ENCODE peak calls at places on chromosome 10, in ten cellular contexts. One of them, this sample, is unnamed.

GRCh38 chr10:79471776-79472175 is 26.4 kb upstream of the ZCCHC24 start:
- DNase-seq in PC-9: no peak
- DNase-seq in endothelial cell: no peak
- DNase-seq in RWPE1: no peak
- DNase-seq in ascending aorta: no peak
- DNase-seq in tibial artery: peak; percentile 34
- DNase-seq in endodermal cell: no peak
- DNase-seq in fibroblast of lung: no peak
- DNase-seq in lower lobe of right lung: no peak
- DNase-seq in ovary: no peak
- DNase-seq in this sample: peak; percentile 5

GRCh38 chr10:130179640-130180039 is 43.4 kb downstream of the GLRX3 start:
- DNase-seq in PC-9: peak; percentile 7
- DNase-seq in endothelial cell: peak; percentile 63
- DNase-seq in RWPE1: peak; percentile 37
- DNase-seq in ascending aorta: no peak
- DNase-seq in tibial artery: no peak
- DNase-seq in endodermal cell: peak; percentile 81
- DNase-seq in fibroblast of lung: peak; percentile 68
- DNase-seq in lower lobe of right lung: no peak
- DNase-seq in ovary: no peak
- DNase-seq in this sample: no peak

GRCh38 chr10:77253037-77253436 is 384.6 kb downstream of the KCNMA1 start:
- DNase-seq in PC-9: no peak
- DNase-seq in endothelial cell: no peak
- DNase-seq in RWPE1: no peak
- DNase-seq in ascending aorta: no peak
- DNase-seq in tibial artery: no peak
- DNase-seq in endodermal cell: no peak
- DNase-seq in fibroblast of lung: no peak
- DNase-seq in lower lobe of right lung: no peak
- DNase-seq in ovary: no peak
- DNase-seq in this sample: no peak

GRCh38 chr10:11307937-11308336 is 290.3 kb downstream of the CELF2 start:
- DNase-seq in PC-9: no peak
- DNase-seq in endothelial cell: no peak
- DNase-seq in RWPE1: no peak
- DNase-seq in ascending aorta: no peak
- DNase-seq in tibial artery: no peak
- DNase-seq in endodermal cell: no peak
- DNase-seq in fibroblast of lung: no peak
- DNase-seq in lower lobe of right lung: no peak
- DNase-seq in ovary: no peak
- DNase-seq in this sample: no peak

GRCh38 chr10:60140681-60141632 is 234.6 kb upstream of the CCDC6 start:
- DNase-seq in PC-9: peak; percentile 67
- DNase-seq in endothelial cell: peak; percentile 9
- DNase-seq in RWPE1: no peak
- DNase-seq in ascending aorta: no peak
- DNase-seq in tibial artery: no peak
- DNase-seq in endodermal cell: peak; percentile 84
- DNase-seq in fibroblast of lung: peak; percentile 65
- DNase-seq in lower lobe of right lung: no peak
- DNase-seq in ovary: peak; percentile 47
- DNase-seq in this sample: peak; percentile 84

GRCh38 chr10:28922127-28922526 is 244.8 kb downstream of the BAMBI start:
- DNase-seq in PC-9: no peak
- DNase-seq in endothelial cell: no peak
- DNase-seq in RWPE1: no peak
- DNase-seq in ascending aorta: no peak
- DNase-seq in tibial artery: no peak
- DNase-seq in endodermal cell: peak; percentile 57
- DNase-seq in fibroblast of lung: peak; percentile 84
- DNase-seq in lower lobe of right lung: no peak
- DNase-seq in ovary: no peak
- DNase-seq in this sample: peak; percentile 42

GRCh38 chr10:12547301-12547771 is 198.0 kb downstream of the CAMK1D start:
- DNase-seq in PC-9: no peak
- DNase-seq in endothelial cell: no peak
- DNase-seq in RWPE1: no peak
- DNase-seq in ascending aorta: no peak
- DNase-seq in tibial artery: no peak
- DNase-seq in endodermal cell: no peak
- DNase-seq in fibroblast of lung: no peak
- DNase-seq in lower lobe of right lung: no peak
- DNase-seq in ovary: no peak
- DNase-seq in this sample: no peak

GRCh38 chr10:93766918-93767317 is 9.2 kb downstream of the LGI1 start:
- DNase-seq in PC-9: no peak
- DNase-seq in endothelial cell: no peak
- DNase-seq in RWPE1: no peak
- DNase-seq in ascending aorta: no peak
- DNase-seq in tibial artery: no peak
- DNase-seq in endodermal cell: no peak
- DNase-seq in fibroblast of lung: no peak
- DNase-seq in lower lobe of right lung: no peak
- DNase-seq in ovary: no peak
- DNase-seq in this sample: no peak

GRCh38 chr10:93199221-93199681 is 125.6 kb downstream of the CYP26A1 start:
- DNase-seq in PC-9: peak; percentile 31
- DNase-seq in endothelial cell: no peak
- DNase-seq in RWPE1: no peak
- DNase-seq in ascending aorta: peak; percentile 77
- DNase-seq in tibial artery: peak; percentile 84
- DNase-seq in endodermal cell: peak; percentile 73
- DNase-seq in fibroblast of lung: peak; percentile 85
- DNase-seq in lower lobe of right lung: peak; percentile 73
- DNase-seq in ovary: peak; percentile 46
- DNase-seq in this sample: no peak

GRCh38 chr10:19620867-19621266 is 195.4 kb upstream of the PLXDC2 start:
- DNase-seq in PC-9: no peak
- DNase-seq in endothelial cell: no peak
- DNase-seq in RWPE1: no peak
- DNase-seq in ascending aorta: no peak
- DNase-seq in tibial artery: no peak
- DNase-seq in endodermal cell: no peak
- DNase-seq in fibroblast of lung: peak; percentile 6
- DNase-seq in lower lobe of right lung: no peak
- DNase-seq in ovary: no peak
- DNase-seq in this sample: no peak

GRCh38 chr10:70737250-70737649 is 47.9 kb downstream of the TBATA start:
- DNase-seq in PC-9: no peak
- DNase-seq in endothelial cell: no peak
- DNase-seq in RWPE1: no peak
- DNase-seq in ascending aorta: no peak
- DNase-seq in tibial artery: no peak
- DNase-seq in endodermal cell: no peak
- DNase-seq in fibroblast of lung: no peak
- DNase-seq in lower lobe of right lung: no peak
- DNase-seq in ovary: no peak
- DNase-seq in this sample: no peak

GRCh38 chr10:70740441-70741288 is 44.5 kb downstream of the TBATA start:
- DNase-seq in PC-9: no peak
- DNase-seq in endothelial cell: no peak
- DNase-seq in RWPE1: no peak
- DNase-seq in ascending aorta: no peak
- DNase-seq in tibial artery: no peak
- DNase-seq in endodermal cell: no peak
- DNase-seq in fibroblast of lung: no peak
- DNase-seq in lower lobe of right lung: no peak
- DNase-seq in ovary: no peak
- DNase-seq in this sample: no peak

GRCh38 chr10:70736470-70736982 is 48.7 kb downstream of the TBATA start:
- DNase-seq in PC-9: no peak
- DNase-seq in endothelial cell: no peak
- DNase-seq in RWPE1: no peak
- DNase-seq in ascending aorta: no peak
- DNase-seq in tibial artery: no peak
- DNase-seq in endodermal cell: no peak
- DNase-seq in fibroblast of lung: no peak
- DNase-seq in lower lobe of right lung: peak; percentile 41
- DNase-seq in ovary: no peak
- DNase-seq in this sample: no peak

GRCh38 chr10:70737977-70738376 is 47.2 kb downstream of the TBATA start:
- DNase-seq in PC-9: no peak
- DNase-seq in endothelial cell: no peak
- DNase-seq in RWPE1: no peak
- DNase-seq in ascending aorta: no peak
- DNase-seq in tibial artery: no peak
- DNase-seq in endodermal cell: no peak
- DNase-seq in fibroblast of lung: no peak
- DNase-seq in lower lobe of right lung: no peak
- DNase-seq in ovary: no peak
- DNase-seq in this sample: no peak

GRCh38 chr10:70738425-70739121 is 46.6 kb downstream of the TBATA start:
- DNase-seq in PC-9: no peak
- DNase-seq in endothelial cell: no peak
- DNase-seq in RWPE1: no peak
- DNase-seq in ascending aorta: no peak
- DNase-seq in tibial artery: no peak
- DNase-seq in endodermal cell: no peak
- DNase-seq in fibroblast of lung: no peak
- DNase-seq in lower lobe of right lung: peak; percentile 28
- DNase-seq in ovary: no peak
- DNase-seq in this sample: no peak
- TF ChIP-seq CTCF in PC-9: peak; percentile 44
- TF ChIP-seq CTCF in endothelial cell: peak; percentile 14
- TF ChIP-seq CTCF in RWPE1: no peak
- TF ChIP-seq CTCF in ascending aorta: no peak
- TF ChIP-seq CTCF in tibial artery: no peak
- TF ChIP-seq CTCF in endodermal cell: peak; percentile 31
- TF ChIP-seq CTCF in fibroblast of lung: no peak
- TF ChIP-seq CTCF in lower lobe of right lung: no peak
- TF ChIP-seq CTCF in ovary: no peak
- TF ChIP-seq CTCF in this sample: peak; percentile 17

DNA sequence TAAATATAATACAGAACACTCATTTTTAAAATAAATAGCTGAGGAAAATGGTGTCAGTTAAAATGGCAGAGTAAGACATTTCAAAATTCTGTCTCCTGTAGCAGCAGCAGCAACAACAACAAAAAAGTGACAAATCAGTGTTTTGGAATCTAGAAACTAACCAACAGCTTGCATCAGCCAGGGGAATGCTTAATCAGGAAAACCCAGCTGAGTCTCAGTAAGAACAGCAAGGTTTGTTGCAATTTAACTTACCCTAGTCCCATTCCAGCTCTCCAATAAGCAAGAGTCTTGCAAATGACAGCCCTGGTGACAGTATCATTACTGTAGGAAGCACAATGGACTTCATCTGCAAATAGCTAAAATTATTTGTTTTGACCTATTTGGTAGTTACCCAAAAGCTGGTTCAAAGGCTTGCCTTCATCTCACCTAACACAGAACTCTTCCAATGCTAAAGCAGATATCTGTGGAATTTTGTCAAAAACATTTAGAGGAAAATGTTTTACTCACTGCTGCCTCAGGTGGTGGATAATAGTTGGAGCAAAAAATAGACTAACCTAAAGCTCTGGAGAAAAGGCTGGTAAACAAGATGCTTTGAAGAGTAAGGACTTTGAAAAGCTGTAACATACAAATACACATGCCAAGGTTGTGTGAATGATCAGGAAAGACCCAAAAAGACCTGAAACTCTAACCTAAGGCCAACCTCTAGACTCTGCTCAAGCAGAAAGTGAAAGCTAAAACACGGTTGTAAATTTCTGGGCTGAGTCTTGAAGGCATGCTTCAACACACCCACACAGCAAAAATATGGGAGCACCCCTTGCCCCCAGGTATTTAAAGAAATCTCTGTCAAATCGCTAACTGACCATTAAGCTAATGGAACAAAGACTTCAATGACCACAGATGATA is 9.9 kb upstream of the ARHGAP22 start:
- DNase-seq in PC-9: no peak
- DNase-seq in endothelial cell: no peak
- DNase-seq in RWPE1: no peak
- DNase-seq in ascending aorta: no peak
- DNase-seq in tibial artery: no peak
- DNase-seq in endodermal cell: peak; percentile 26
- DNase-seq in fibroblast of lung: peak; percentile 50
- DNase-seq in lower lobe of right lung: no peak
- DNase-seq in ovary: no peak
- DNase-seq in this sample: no peak
- TF ChIP-seq CTCF in PC-9: peak; percentile 61
- TF ChIP-seq CTCF in endothelial cell: peak; percentile 65
- TF ChIP-seq CTCF in RWPE1: peak; percentile 29
- TF ChIP-seq CTCF in ascending aorta: no peak
- TF ChIP-seq CTCF in tibial artery: no peak
- TF ChIP-seq CTCF in endodermal cell: peak; percentile 70
- TF ChIP-seq CTCF in fibroblast of lung: peak; percentile 50
- TF ChIP-seq CTCF in lower lobe of right lung: no peak
- TF ChIP-seq CTCF in ovary: no peak
- TF ChIP-seq CTCF in this sample: peak; percentile 60

GRCh38 chr10:84993251-84994035 is 665.1 kb downstream of the CCSER2 start:
- DNase-seq in PC-9: no peak
- DNase-seq in endothelial cell: no peak
- DNase-seq in RWPE1: no peak
- DNase-seq in ascending aorta: no peak
- DNase-seq in tibial artery: no peak
- DNase-seq in endodermal cell: no peak
- DNase-seq in fibroblast of lung: no peak
- DNase-seq in lower lobe of right lung: no peak
- DNase-seq in ovary: no peak
- DNase-seq in this sample: no peak
- TF ChIP-seq CTCF in PC-9: no peak
- TF ChIP-seq CTCF in endothelial cell: no peak
- TF ChIP-seq CTCF in RWPE1: no peak
- TF ChIP-seq CTCF in ascending aorta: no peak
- TF ChIP-seq CTCF in tibial artery: no peak
- TF ChIP-seq CTCF in endodermal cell: no peak
- TF ChIP-seq CTCF in fibroblast of lung: no peak
- TF ChIP-seq CTCF in lower lobe of right lung: no peak
- TF ChIP-seq CTCF in ovary: no peak
- TF ChIP-seq CTCF in this sample: no peak

DNA sequence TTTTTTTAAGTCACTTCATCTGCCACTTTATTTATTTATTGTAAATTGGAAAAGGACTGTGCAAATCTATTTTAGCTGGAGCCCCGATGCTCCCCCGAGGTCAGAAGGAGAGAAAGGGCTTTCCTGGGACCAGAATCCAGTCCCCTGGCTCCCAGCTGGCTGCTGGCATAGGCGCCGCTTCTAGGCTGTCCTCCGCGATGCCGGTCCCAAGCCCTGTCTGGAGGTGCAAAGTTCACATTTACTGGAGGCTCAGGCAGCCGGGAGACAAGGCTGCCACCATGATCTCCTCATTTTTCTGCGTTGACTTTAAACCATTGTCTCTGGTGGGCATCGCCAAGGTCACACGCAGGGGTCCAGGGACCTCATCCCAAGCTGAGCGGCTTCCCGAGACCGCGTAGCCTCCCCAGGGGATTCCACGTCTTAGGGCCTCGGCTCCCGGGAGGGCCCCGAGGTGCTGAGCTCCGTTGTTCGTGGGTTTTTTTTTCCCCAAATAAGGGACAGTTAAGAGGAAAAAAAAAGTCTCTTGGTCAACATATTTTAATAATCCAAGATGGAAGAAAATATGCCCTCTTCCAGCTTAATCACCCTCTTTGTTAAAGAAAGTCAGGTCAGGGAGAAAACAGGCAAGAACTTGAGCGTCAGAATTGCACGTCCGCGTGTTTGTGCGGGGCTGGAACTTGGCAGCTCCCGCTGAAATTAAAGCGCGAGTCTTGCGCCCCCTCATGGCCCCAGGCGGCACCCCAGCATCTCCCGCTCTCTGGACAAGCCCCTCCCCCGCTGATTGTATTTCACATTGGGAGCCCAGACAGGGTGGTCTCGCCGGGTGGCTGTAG is 11.9 kb downstream of the RGR start:
- DNase-seq in PC-9: peak; percentile 44
- DNase-seq in endothelial cell: peak; percentile 70
- DNase-seq in RWPE1: no peak
- DNase-seq in ascending aorta: peak; percentile 58
- DNase-seq in tibial artery: no peak
- DNase-seq in endodermal cell: peak; percentile 90
- DNase-seq in fibroblast of lung: peak; percentile 25
- DNase-seq in lower lobe of right lung: no peak
- DNase-seq in ovary: peak; percentile 47
- DNase-seq in this sample: peak; percentile 82
- TF ChIP-seq CTCF in PC-9: peak; percentile 55
- TF ChIP-seq CTCF in endothelial cell: peak; percentile 81
- TF ChIP-seq CTCF in RWPE1: peak; percentile 17
- TF ChIP-seq CTCF in ascending aorta: peak; percentile 4
- TF ChIP-seq CTCF in tibial artery: peak; percentile 26
- TF ChIP-seq CTCF in endodermal cell: peak; percentile 92
- TF ChIP-seq CTCF in fibroblast of lung: peak; percentile 69
- TF ChIP-seq CTCF in lower lobe of right lung: peak; percentile 60
- TF ChIP-seq CTCF in ovary: no peak
- TF ChIP-seq CTCF in this sample: peak; percentile 90

This sample was measured in H9.